ENCODE peak calls at places on chromosomes 7 and 10, in ten cellular contexts. O is AG04450, G is GM12878, U is IMR-90, N is fibroblast of the aortic adventitia, S is astrocyte of the cerebellum, D is uterus, K is retinal pigment epithelial cell, Y is OCI-LY7, T is cardiac fibroblast. W is an unnamed sample.

GRCh38 chr10:511849-512191 is 177.6 kb downstream of the DIP2C start:
- DNase-seq in T (no peak), K (no peak), S (no peak), D (no peak), G (no peak), O (no peak), N (no peak), U (no peak), Y (peak), W (no peak)

GRCh38 chr7:148609045-148609725 is 18.6 kb downstream of the C7orf33 start:
- DNase-seq in S (peak), O (no peak), N (peak), Y (no peak), T (peak), G (no peak), D (no peak), U (peak), K (no peak), W (no peak)

GRCh38 chr10:21145751-21146445 is 248.8 kb upstream of the NEBL start:
- DNase-seq in D (no peak), O (no peak), S (no peak), N (no peak), U (no peak), T (no peak), K (no peak), G (no peak), Y (no peak), W (no peak)

GRCh38 chr10:70193391-70193844 is 23.1 kb upstream of the SAR1A start:
- DNase-seq in S (no peak), O (no peak), N (peak), K (no peak), T (peak), G (no peak), D (no peak), U (no peak), Y (no peak), W (no peak)

GRCh38 chr10:77011823-77012566 is 625.6 kb downstream of the KCNMA1 start:
- DNase-seq in K (no peak), D (no peak), G (no peak), S (no peak), O (no peak), N (peak), T (peak), Y (no peak), U (no peak), W (no peak)

GRCh38 chr10:33211123-33211878 is 123.2 kb downstream of the NRP1 start:
- DNase-seq in N (peak), G (no peak), S (no peak), O (peak), Y (no peak), U (peak), K (peak), D (peak), T (peak), W (peak)

GRCh38 chr7:32257632-32258031 is 187.4 kb upstream of the PDE1C start:
- DNase-seq in K (no peak), S (no peak), G (no peak), O (no peak), U (no peak), T (no peak), D (no peak), N (no peak), Y (no peak), W (no peak)

GRCh38 chr7:2523941-2524807 is 4.6 kb downstream of the LFNG start:
- DNase-seq in D (peak), T (peak), U (peak), G (no peak), N (peak), Y (no peak), O (no peak), S (no peak), K (no peak), W (no peak)

GRCh38 chr10:6279540-6280267 is 77.0 kb downstream of the PFKFB3 start:
- DNase-seq in T (peak), O (no peak), G (no peak), U (peak), K (peak), D (no peak), N (peak), S (peak), Y (no peak), W (no peak)

GRCh38 chr7:28328161-28328560 is 84.2 kb upstream of the CREB5 start:
- DNase-seq in N (no peak), U (no peak), S (no peak), K (no peak), T (no peak), G (no peak), Y (no peak), O (no peak), D (no peak), W (no peak)

GRCh38 chr7:51188987-51189386 is 127.6 kb downstream of the COBL start:
- DNase-seq in Y (no peak), D (no peak), O (no peak), T (no peak), K (no peak), S (no peak), G (no peak), U (no peak), N (no peak), W (no peak)

GRCh38 chr10:86730227-86730626 is 26.2 kb upstream of the BMPR1A start:
- DNase-seq in N (peak), T (peak), K (no peak), S (no peak), Y (no peak), O (no peak), D (no peak), G (no peak), U (peak), W (no peak)

GRCh38 chr10:31749981-31750850 is 178.4 kb downstream of the ARHGAP12 start:
- DNase-seq in U (no peak), D (peak), K (no peak), T (peak), O (no peak), N (no peak), Y (no peak), S (no peak), G (no peak), W (no peak)

GRCh38 chr7:22295402-22296264 is 61.3 kb downstream of the RAPGEF5 start:
- DNase-seq in D (no peak), S (no peak), O (no peak), N (peak), T (no peak), Y (no peak), U (no peak), K (no peak), G (no peak), W (no peak)

GRCh38 chr10:78890506-78890905 is 178.3 kb upstream of the ZMIZ1 start:
- DNase-seq in G (no peak), S (no peak), U (no peak), D (no peak), N (no peak), Y (no peak), O (no peak), K (no peak), T (no peak), W (no peak)

GRCh38 chr7:148919859-148920258 is 35.8 kb upstream of the EZH2 start:
- DNase-seq in G (no peak), O (no peak), T (no peak), D (no peak), K (no peak), N (no peak), Y (no peak), U (no peak), S (no peak), W (no peak)

GRCh38 chr10:3245395-3245794 is 72.8 kb upstream of the PITRM1 start:
- DNase-seq in Y (no peak), U (no peak), D (no peak), O (no peak), T (no peak), S (no peak), K (no peak), N (no peak), G (no peak), W (no peak)

GRCh38 chr7:28005075-28005847 is 175.3 kb downstream of the JAZF1 start:
- DNase-seq in S (peak), D (no peak), N (peak), G (no peak), O (no peak), U (no peak), T (peak), K (no peak), Y (no peak), W (no peak)

GRCh38 chr10:100186253-100186780 is 488 bp upstream of the ERLIN1 start:
- DNase-seq in S (peak), K (peak), T (peak), Y (no peak), O (no peak), D (peak), G (peak), N (peak), U (peak), W (no peak)

GRCh38 chr7:94394058-94394398 is 667 bp upstream of the COL1A2 start:
- DNase-seq in O (peak), U (peak), Y (no peak), S (no peak), D (peak), G (no peak), T (peak), K (no peak), N (peak), W (no peak)

GRCh38 chr7:123847868-123848267 is 2.9 kb downstream of the HYAL4 start:
- DNase-seq in S (no peak), D (no peak), O (no peak), Y (no peak), K (no peak), N (no peak), G (no peak), U (no peak), T (no peak), W (no peak)

GRCh38 chr10:99845837-99846382 is 63.5 kb downstream of the ABCC2 start:
- DNase-seq in N (peak), Y (peak), O (peak), D (peak), K (peak), G (peak), S (peak), U (peak), T (peak), W (peak)

GRCh38 chr7:99730992-99731391 is 4.0 kb downstream of the CYP3A7 start:
- DNase-seq in T (no peak), K (no peak), S (no peak), G (no peak), Y (no peak), O (no peak), D (no peak), N (no peak), U (no peak), W (no peak)

GRCh38 chr10:112209534-112210200 is 26.1 kb upstream of the GPAM start:
- DNase-seq in Y (no peak), S (no peak), N (peak), U (no peak), T (peak), G (no peak), K (no peak), O (no peak), D (no peak), W (no peak)

GRCh38 chr7:141484907-141485306 is 66.3 kb upstream of the AGK start:
- DNase-seq in U (no peak), S (no peak), G (no peak), D (no peak), O (no peak), Y (no peak), N (no peak), K (no peak), T (no peak), W (no peak)

GRCh38 chr10:110834622-110835219 is 37.0 kb upstream of the PDCD4 start:
- DNase-seq in U (no peak), N (peak), D (peak), T (peak), Y (peak), K (no peak), O (no peak), G (no peak), S (no peak), W (no peak)

GRCh38 chr7:40763319-40764287 is 628.8 kb downstream of the SUGCT start:
- DNase-seq in S (no peak), D (no peak), N (peak), T (peak), Y (peak), G (no peak), U (peak), O (peak), K (no peak), W (peak)

GRCh38 chr10:88017781-88018180 is 154.4 kb downstream of the PTEN start:
- DNase-seq in T (no peak), K (no peak), N (no peak), D (no peak), Y (no peak), S (no peak), G (no peak), U (no peak), O (no peak), W (no peak)

GRCh38 chr7:33418251-33418701 is 288.9 kb downstream of the BBS9 start:
- DNase-seq in G (no peak), K (no peak), U (peak), S (peak), D (no peak), Y (no peak), O (no peak), N (peak), T (peak), W (no peak)

GRCh38 chr10:12181065-12181775 is 14.5 kb downstream of the NUDT5 start:
- DNase-seq in N (no peak), D (no peak), O (no peak), S (peak), Y (no peak), G (peak), T (peak), U (no peak), K (no peak), W (no peak)

GRCh38 chr10:23886355-23886754 is 322.6 kb upstream of the KIAA1217 start:
- DNase-seq in G (no peak), Y (no peak), T (no peak), S (no peak), U (no peak), K (no peak), O (no peak), N (no peak), D (no peak), W (no peak)

GRCh38 chr7:96658011-96658391 is 51.6 kb downstream of the SEM1 start:
- DNase-seq in Y (no peak), T (no peak), G (no peak), D (no peak), U (no peak), S (no peak), O (no peak), K (no peak), N (no peak), W (no peak)

GRCh38 chr10:34360984-34361383 is 454.1 kb downstream of the PARD3 start:
- DNase-seq in D (no peak), U (no peak), G (no peak), S (no peak), T (no peak), N (no peak), O (no peak), K (no peak), Y (no peak), W (no peak)

GRCh38 chr7:129494041-129494440 is 8.3 kb upstream of the SMKR1 start:
- DNase-seq in S (peak), K (no peak), O (peak), T (peak), G (peak), N (peak), Y (no peak), U (peak), D (no peak), W (peak)

DNA sequence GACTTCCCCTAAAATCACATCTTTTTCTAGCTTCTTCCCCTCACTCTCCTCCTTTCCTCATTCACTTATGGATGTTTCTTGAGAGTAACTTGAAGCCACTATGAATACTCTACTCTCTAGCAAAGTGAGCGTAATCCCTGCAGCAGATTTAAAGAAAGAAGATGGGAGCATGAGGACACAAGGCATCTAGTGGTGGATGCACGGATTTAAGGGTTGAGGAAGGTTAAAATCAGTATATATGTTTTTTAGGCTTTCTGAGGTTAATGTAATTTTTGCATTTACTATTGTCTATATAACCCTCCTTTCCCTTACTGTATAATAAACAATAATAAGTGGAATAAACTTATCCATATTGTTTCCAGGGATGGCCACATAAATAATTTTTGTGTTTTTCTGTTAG is 495.2 kb upstream of the TPK1 start:
- DNase-seq in T (no peak), U (no peak), G (no peak), Y (no peak), O (no peak), K (no peak), S (no peak), N (no peak), D (no peak), W (no peak)
- TF ChIP-seq CTCF in T (no peak), U (no peak), G (no peak), Y (peak), O (no peak), K (no peak), S (no peak), N (no peak), D (no peak), W (no peak)

DNA sequence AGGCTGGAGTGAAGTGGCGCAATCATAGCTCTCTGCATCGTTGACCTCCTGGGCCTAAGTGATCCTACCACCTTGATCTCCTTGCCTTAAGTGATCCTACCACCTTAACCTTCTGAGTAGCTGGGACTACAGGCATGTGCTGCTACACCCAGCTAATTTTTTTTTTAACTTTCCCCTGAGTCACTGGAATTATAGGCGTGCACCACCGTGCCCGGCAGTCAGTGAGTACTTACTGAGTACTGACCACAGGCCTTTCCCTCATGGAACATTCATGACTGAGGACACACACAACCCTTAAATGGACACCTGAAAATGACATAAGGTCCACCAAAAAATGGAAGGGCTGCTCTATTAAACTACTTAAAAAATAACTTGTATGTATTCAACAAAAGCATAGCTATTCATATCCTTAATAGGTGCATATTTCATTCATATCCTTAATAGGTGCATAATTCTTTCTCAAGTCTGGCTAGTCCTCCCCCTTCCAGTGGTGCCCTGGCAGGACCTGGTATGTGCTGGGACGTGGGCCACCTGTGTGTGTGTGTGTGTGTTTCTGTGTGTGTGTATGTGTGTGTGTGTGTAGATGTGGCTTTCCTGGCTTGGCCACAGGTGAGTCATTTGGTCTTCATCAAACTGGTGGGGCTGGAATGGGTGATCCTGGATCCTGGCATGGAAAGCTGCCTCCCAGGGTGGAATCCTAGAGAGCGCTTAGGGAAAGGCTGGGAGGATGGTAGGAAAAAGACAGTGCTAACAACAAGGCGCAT is 3.5 kb downstream of the FAM180A start:
- DNase-seq in D (no peak), U (peak), K (peak), T (peak), Y (no peak), S (no peak), N (peak), O (peak), G (no peak), W (no peak)
- H3K4me3 ChIP-seq in D (no peak), U (no peak), K (no peak), T (no peak), Y (no peak), S (no peak), N (peak), O (no peak), G (no peak), W (no peak)

GRCh38 chr10:43362191-43362839 is 9.1 kb upstream of the FXYD4 start:
- DNase-seq in N (peak), T (peak), K (peak), G (peak), Y (no peak), O (peak), U (peak), D (peak), S (peak), W (peak)
- TF ChIP-seq CTCF in N (peak), T (peak), K (peak), G (peak), Y (no peak), O (peak), U (peak), D (peak), S (peak), W (peak)

GRCh38 chr10:44933117-44933450 is 21.9 kb downstream of the TMEM72 start:
- DNase-seq in D (no peak), Y (no peak), O (no peak), G (no peak), T (no peak), U (no peak), K (no peak), N (no peak), S (no peak), W (no peak)

GRCh38 chr10:44933451-44933850 is 22.3 kb downstream of the TMEM72 start:
- DNase-seq in U (no peak), Y (no peak), K (no peak), O (no peak), N (no peak), D (no peak), T (no peak), G (no peak), S (no peak), W (no peak)

GRCh38 chr10:44932338-44933116 is 21.4 kb downstream of the TMEM72 start:
- DNase-seq in N (peak), D (peak), U (peak), G (peak), Y (peak), O (peak), K (peak), S (peak), T (peak), W (peak)

GRCh38 chr10:44934416-44935200 is 23.5 kb downstream of the TMEM72 start:
- DNase-seq in G (no peak), T (no peak), D (no peak), O (no peak), U (no peak), S (no peak), Y (no peak), N (no peak), K (no peak), W (no peak)

DNA sequence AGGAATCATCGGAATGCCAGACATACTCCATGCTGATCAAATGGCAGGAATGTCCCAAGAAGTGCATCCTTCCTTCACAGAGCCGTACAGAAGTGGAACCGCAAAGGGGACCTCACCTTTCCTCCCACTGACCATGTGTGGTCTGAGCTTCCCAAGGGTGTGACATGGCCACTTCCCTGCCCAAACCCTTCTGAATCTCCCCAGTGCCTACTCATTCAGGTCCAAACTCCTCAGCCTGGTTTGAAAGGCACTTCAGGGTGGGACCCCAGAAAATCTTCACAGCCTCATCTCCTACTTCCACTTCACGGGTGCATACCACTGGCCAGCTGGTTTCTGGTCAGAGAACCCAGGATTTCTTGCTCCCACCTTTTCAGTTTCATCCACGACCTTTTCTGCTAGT is 22.8 kb downstream of the TMEM72 start:
- DNase-seq in N (no peak), G (no peak), O (no peak), K (no peak), Y (no peak), D (no peak), S (no peak), T (no peak), U (no peak), W (no peak)
- H3K4me3 ChIP-seq in N (no peak), G (no peak), O (no peak), K (no peak), Y (no peak), D (no peak), S (no peak), T (no peak), U (no peak), W (no peak)

GRCh38 chr7:127245582-127245981 is 7.2 kb downstream of the GRM8 start:
- DNase-seq in O (no peak), K (no peak), Y (no peak), D (no peak), N (no peak), U (no peak), T (no peak), G (no peak), S (no peak), W (no peak)

DNA sequence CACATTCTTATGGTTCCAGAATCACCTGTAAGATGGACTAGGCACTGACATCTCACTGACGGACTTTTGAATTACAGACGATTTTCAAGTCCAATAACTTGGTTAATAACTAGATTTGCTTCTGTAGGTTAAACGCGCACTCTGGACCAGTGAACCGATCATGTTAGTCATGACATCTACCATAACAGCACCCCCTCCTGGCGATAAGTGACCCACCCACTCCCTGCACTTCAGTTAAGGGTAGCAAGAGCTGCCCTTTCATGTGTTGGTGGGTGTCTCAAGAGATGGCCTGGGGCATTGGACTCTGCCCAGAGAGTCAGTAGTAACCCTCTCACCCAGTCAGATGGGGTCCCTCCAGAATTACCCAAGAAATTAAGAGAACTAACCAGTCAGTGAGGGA is 12.9 kb downstream of the GRM8 start:
- DNase-seq in D (no peak), N (no peak), Y (no peak), T (no peak), O (no peak), G (no peak), U (no peak), K (no peak), S (no peak), W (no peak)
- TF ChIP-seq CTCF in D (no peak), N (no peak), Y (peak), T (no peak), O (no peak), G (no peak), U (no peak), K (peak), S (no peak), W (peak)

GRCh38 chr7:120856198-120856597 is 1.7 kb downstream of the TSPAN12 start:
- DNase-seq in T (no peak), D (no peak), Y (no peak), U (no peak), N (no peak), G (no peak), O (no peak), S (no peak), K (no peak), W (no peak)
- H3K4me3 ChIP-seq in T (no peak), D (peak), Y (no peak), U (peak), N (no peak), G (peak), O (peak), S (no peak), K (peak), W (no peak)

GRCh38 chr10:17238445-17239275 is 10.6 kb downstream of the VIM start:
- DNase-seq in O (no peak), U (peak), D (no peak), Y (no peak), K (no peak), N (peak), T (peak), G (no peak), S (peak), W (no peak)
- TF ChIP-seq CTCF in O (no peak), U (no peak), D (no peak), Y (no peak), K (no peak), N (peak), T (no peak), G (no peak), S (no peak), W (no peak)